ENCODE peak calls at places on chromosomes 16 and 17, in six cellular contexts. I is stomach, O is transverse colon, Y is breast epithelium, S is K562, U is GM12878. V is an unnamed sample.
A peak's percentile ranks its signal among the peaks of the same experiment; 100 is the strongest.

GRCh38 chr16:87828071-87828971 is 41.0 kb downstream of the SLC7A5 start:
- DNase-seq in U (no peak), S (no peak), Y (no peak), O (no peak), I (peak; percentile 86), V (no peak)

GRCh38 chr17:58324409-58325288 is 3.9 kb downstream of the TSPOAP1 start:
- DNase-seq in Y (no peak), I (peak; percentile 69), U (no peak), S (no peak), O (peak; percentile 58), V (peak; percentile 74)

GRCh38 chr16:14362774-14363371 is 267.2 kb downstream of the PARN start:
- DNase-seq in U (no peak), O (no peak), Y (no peak), I (no peak), S (no peak), V (no peak)

GRCh38 chr17:43020030-43020621 is 2.1 kb downstream of the VAT1 start:
- DNase-seq in U (no peak), O (no peak), I (no peak), Y (no peak), S (no peak), V (no peak)

GRCh38 chr16:48978501-48978900 is 303.1 kb downstream of the CBLN1 start:
- DNase-seq in Y (no peak), U (no peak), I (no peak), S (no peak), O (no peak), V (no peak)

GRCh38 chr16:83420206-83420760 is 387.5 kb upstream of the HSBP1 start:
- DNase-seq in O (no peak), I (no peak), U (no peak), S (peak; percentile 18), Y (no peak), V (peak; percentile 62)

GRCh38 chr16:82063456-82064082 is 28.5 kb downstream of the HSD17B2 start:
- DNase-seq in S (no peak), I (no peak), O (no peak), U (no peak), Y (no peak), V (no peak)

GRCh38 chr16:2858245-2859025 is 465 bp upstream of the PRSS22 start:
- DNase-seq in S (no peak), I (peak; percentile 91), U (no peak), Y (peak; percentile 92), O (peak; percentile 88), V (peak; percentile 79)

GRCh38 chr17:83154311-83155127 is 75.1 kb downstream of the METRNL start:
- DNase-seq in O (no peak), U (no peak), I (no peak), Y (peak; percentile 14), S (no peak), V (no peak)

GRCh38 chr16:31201511-31202401 is 804 bp downstream of the PYCARD start:
- DNase-seq in U (no peak), I (peak; percentile 47), S (peak; percentile 37), O (peak; percentile 85), Y (no peak), V (peak; percentile 79)

GRCh38 chr17:10668771-10669170 is 11.7 kb upstream of the MYH3 start:
- DNase-seq in I (no peak), S (no peak), O (no peak), Y (no peak), U (no peak), V (no peak)

GRCh38 chr17:55163408-55163807 is 101.4 kb upstream of the HLF start:
- DNase-seq in U (no peak), S (no peak), Y (no peak), O (no peak), I (no peak), V (no peak)

GRCh38 chr16:82111944-82112343 is 58.1 kb downstream of the MPHOSPH6 start:
- DNase-seq in I (no peak), Y (no peak), O (no peak), S (no peak), U (no peak), V (no peak)

GRCh38 chr17:78671607-78672404 is 94.6 kb upstream of the DNAH17 start:
- DNase-seq in O (no peak), I (no peak), U (no peak), S (no peak), Y (no peak), V (no peak)

GRCh38 chr17:14203392-14203791 is 33.3 kb downstream of the CDRT15 start:
- DNase-seq in O (no peak), Y (no peak), U (no peak), I (no peak), S (peak; percentile 25), V (peak; percentile 45)

GRCh38 chr17:38528101-38528500 is 77.7 kb downstream of the SRCIN1 start:
- DNase-seq in I (no peak), O (no peak), Y (no peak), U (no peak), S (no peak), V (no peak)

GRCh38 chr16:16025214-16025968 is 76.0 kb downstream of the ABCC1 start:
- DNase-seq in O (no peak), S (peak; percentile 21), Y (peak; percentile 40), I (no peak), U (no peak), V (no peak)

GRCh38 chr17:79855331-79856124 is 16.3 kb upstream of the CBX4 start:
- DNase-seq in S (no peak), Y (no peak), O (no peak), I (no peak), U (no peak), V (no peak)

GRCh38 chr16:51305337-51305736 is 154.3 kb upstream of the SALL1 start:
- DNase-seq in S (no peak), U (no peak), O (no peak), Y (no peak), I (no peak), V (no peak)

GRCh38 chr17:5022171-5022711 is 13.0 kb downstream of the SLC52A1 start:
- DNase-seq in S (no peak), O (no peak), I (no peak), Y (no peak), U (no peak), V (no peak)

GRCh38 chr17:36934759-36935630 is 2.3 kb upstream of the LHX1 start:
- DNase-seq in I (no peak), S (peak; percentile 67), O (no peak), Y (no peak), U (no peak), V (peak; percentile 85)

DNA sequence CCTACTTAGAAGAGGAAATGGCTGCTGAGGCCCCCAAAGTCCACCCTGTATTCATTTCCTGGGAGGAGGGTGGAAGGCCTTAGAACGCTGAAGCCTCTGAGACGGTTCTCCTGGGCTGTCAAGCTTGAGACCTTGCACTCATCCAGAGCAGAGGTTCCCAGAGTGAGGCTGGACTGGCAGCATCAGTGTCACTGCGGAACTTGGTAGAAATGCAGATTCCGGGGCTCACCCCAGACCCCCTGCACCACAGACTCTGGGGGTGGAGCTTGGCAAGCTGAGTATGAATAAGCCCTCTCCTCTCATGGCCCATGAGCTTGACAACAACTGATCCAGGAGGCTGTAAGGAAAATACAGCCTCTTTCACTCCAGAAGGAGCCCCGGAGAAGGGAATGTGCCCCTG is 218.3 kb downstream of the IRF8 start:
- DNase-seq in O (no peak), I (no peak), U (no peak), S (no peak), Y (no peak), V (no peak)
- H3K4me3 ChIP-seq in O (no peak overlapping the region), I (no peak overlapping the region), U (no peak overlapping the region), S (no peak overlapping the region), Y (no peak overlapping the region), V (no peak overlapping the region)

DNA sequence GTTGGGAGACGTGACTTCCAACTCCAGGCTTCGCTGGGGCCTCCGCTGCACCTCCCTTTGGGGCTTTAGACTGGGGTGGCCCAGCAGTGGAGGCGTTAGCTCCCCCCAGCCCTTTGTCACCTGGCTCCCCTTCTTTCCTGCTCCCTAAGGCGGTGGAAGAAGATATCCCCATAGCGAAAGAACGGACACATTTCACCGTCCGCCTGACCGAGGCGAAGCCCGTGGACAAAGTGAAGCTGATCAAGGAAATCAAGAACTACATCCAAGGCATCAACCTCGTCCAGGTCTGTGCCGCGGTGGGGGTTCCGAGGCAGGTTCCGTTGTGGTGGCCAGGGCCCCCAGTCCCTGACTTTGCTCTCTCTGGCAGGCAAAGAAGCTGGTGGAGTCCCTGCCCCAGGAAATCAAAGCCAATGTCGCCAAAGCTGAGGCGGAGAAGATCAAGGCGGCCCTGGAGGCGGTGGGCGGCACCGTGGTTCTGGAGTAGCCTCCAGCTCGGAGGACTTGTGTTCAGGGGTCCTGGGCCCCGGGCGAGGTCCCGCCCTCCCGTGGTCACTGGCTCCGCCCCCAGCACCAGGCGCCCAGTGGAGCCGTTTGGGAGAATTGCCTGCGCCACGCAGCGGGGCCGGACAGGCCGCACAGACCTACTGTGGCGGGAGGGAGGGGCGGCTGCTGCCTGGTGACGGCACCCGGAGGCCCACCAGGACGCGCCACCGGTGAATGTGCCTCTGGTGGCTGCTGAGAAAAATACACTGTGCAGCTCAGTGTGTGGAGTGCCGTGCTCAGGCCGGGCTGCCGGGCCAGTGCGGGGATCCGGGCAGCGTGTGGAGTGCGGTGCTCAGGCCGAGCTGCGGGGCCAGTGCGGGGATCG is 3.8 kb downstream of the MRPL12 start:
- DNase-seq in S (peak; percentile 37), I (no peak), Y (no peak), U (no peak), O (no peak), V (no peak)
- TF ChIP-seq CTCF in S (no peak), I (no peak), Y (no peak), U (no peak), O (no peak), V (no peak)

DNA sequence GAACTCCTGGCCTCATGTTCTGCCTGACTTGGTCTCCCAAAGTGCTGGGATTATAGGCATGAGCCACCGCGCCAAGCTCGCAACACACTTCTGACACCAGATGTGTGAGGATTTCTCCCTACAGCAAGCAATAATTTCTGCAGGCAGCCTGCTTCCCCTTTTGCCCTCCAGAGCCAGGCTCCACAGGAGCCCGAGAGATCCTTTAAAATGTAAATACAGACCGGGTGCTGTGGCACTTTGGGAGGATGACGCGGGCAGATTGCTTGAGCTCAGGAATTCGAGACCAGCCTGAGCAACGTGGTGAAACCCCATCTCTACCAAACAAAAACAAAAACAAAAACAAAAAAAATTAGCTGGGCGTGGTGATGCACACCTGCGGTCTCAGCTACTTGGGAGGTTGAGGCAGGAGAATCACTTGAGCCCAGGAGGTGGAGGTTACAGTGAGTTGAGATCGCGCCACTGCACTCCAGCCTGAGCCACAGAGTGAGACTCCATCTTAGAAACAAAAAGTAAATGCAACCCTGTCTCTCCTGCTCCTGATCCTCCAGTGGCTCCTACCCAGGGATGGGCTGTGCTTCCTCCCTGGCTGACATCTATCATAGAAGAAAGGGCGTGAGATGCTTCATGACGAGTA is 14.7 kb downstream of the C16orf96 start:
- DNase-seq in O (no peak), Y (no peak), U (no peak), I (no peak), S (no peak), V (peak; percentile 95)
- TF ChIP-seq POLR2AphosphoS5 in O (no peak), Y (no peak), U (no peak), I (no peak), S (no peak), V (peak; percentile 32)

DNA sequence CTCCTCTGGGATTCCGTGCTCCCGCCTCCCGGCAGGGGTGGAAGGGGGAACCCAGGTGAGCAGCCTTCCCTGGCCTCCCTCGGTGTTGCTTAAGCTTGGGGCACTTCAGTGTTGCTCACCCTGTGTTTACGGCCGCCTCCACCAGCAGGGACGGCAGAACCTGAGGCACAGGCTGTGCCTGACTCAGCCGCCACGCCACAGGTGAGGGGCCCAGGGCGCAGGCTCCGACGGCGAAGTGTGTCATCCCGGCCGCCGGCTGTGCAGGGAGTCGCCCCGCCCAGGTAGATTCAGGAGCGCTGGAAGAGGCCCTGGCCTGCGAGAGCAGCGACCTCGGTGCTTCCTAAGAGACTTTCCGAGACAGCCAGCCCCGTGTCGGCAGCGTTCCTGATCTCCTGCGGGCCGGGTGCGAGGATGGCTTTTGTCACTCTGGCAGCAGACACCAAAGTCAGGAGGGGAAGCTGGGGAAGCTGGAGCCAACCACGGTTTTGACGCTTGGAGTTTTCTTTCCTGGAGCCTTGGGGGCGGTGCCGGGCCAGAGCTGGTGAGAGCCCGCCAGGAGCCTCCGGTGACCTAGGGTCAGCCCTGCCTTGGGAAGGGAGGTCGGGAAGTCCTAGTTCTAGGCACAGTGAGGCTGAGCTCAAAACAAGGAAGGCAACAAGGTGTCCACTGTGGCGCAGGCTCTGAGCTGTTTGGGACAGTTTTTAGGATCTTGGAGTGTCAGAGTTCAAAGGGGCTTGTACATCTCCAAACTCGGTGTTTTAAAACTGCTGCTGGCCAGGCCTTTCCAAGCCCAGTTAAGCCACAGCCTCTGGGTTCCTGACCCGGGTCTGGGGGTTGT is 2.1 kb downstream of the GSE1 start:
- DNase-seq in I (peak; percentile 91), Y (peak; percentile 85), S (no peak), O (peak; percentile 92), U (no peak), V (peak; percentile 72)
- H3K4me3 ChIP-seq in I (peak overlapping the region; percentile 67), Y (peak overlapping the region; percentile 79), S (peak overlapping the region; percentile 85), O (peak overlapping the region; percentile 70), U (peak overlapping the region; percentile 95), V (peak overlapping the region; percentile 84)